ENCODE peak calls at places on chromosomes 6 and 20, in eight cellular contexts. One of them, this sample, is unnamed.

GRCh38 chr20:47379433-47380150 is 23.1 kb upstream of the ZMYND8 start:
- DNase-seq in neural crest cell: no peak
- DNase-seq in HFF-Myc: no peak
- DNase-seq in IMR-90: peak; percentile 97
- DNase-seq in endothelial cell: no peak
- DNase-seq in fibroblast of pulmonary artery: peak; percentile 97
- DNase-seq in astrocyte of the spinal cord: peak; percentile 73
- DNase-seq in psoas muscle: no peak
- DNase-seq in this sample: no peak

GRCh38 chr20:10565191-10565921 is 108.4 kb downstream of the JAG1 start:
- DNase-seq in endothelial cell: no peak
- DNase-seq in fibroblast of pulmonary artery: peak; percentile 97
- DNase-seq in astrocyte of the spinal cord: peak; percentile 58
- DNase-seq in neural crest cell: no peak
- DNase-seq in IMR-90: peak; percentile 89
- DNase-seq in HFF-Myc: no peak
- DNase-seq in psoas muscle: peak; percentile 24
- DNase-seq in this sample: no peak

GRCh38 chr6:130019796-130020105 is 1.4 kb downstream of the L3MBTL3 start:
- DNase-seq in psoas muscle: no peak
- DNase-seq in fibroblast of pulmonary artery: no peak
- DNase-seq in neural crest cell: no peak
- DNase-seq in astrocyte of the spinal cord: no peak
- DNase-seq in HFF-Myc: no peak
- DNase-seq in IMR-90: no peak
- DNase-seq in endothelial cell: peak; percentile 23
- DNase-seq in this sample: no peak

GRCh38 chr6:96923871-96924493 is 546 bp upstream of the KLHL32 start:
- DNase-seq in IMR-90: no peak
- DNase-seq in endothelial cell: no peak
- DNase-seq in astrocyte of the spinal cord: no peak
- DNase-seq in fibroblast of pulmonary artery: no peak
- DNase-seq in HFF-Myc: no peak
- DNase-seq in psoas muscle: no peak
- DNase-seq in neural crest cell: no peak
- DNase-seq in this sample: no peak

GRCh38 chr6:110999634-111000270 is 17.9 kb downstream of the RPF2 start:
- DNase-seq in HFF-Myc: no peak
- DNase-seq in endothelial cell: no peak
- DNase-seq in IMR-90: peak; percentile 46
- DNase-seq in fibroblast of pulmonary artery: peak; percentile 68
- DNase-seq in neural crest cell: no peak
- DNase-seq in psoas muscle: no peak
- DNase-seq in astrocyte of the spinal cord: peak; percentile 55
- DNase-seq in this sample: no peak

GRCh38 chr6:35519313-35520015 is 6.8 kb upstream of the TULP1 start:
- DNase-seq in astrocyte of the spinal cord: no peak
- DNase-seq in neural crest cell: no peak
- DNase-seq in psoas muscle: no peak
- DNase-seq in HFF-Myc: no peak
- DNase-seq in fibroblast of pulmonary artery: no peak
- DNase-seq in endothelial cell: no peak
- DNase-seq in IMR-90: no peak
- DNase-seq in this sample: no peak

GRCh38 chr6:143060806-143061596 is at the start of gene AIG1:
- DNase-seq in neural crest cell: peak; percentile 55
- DNase-seq in endothelial cell: peak; percentile 6
- DNase-seq in fibroblast of pulmonary artery: no peak
- DNase-seq in psoas muscle: peak; percentile 81
- DNase-seq in HFF-Myc: peak; percentile 11
- DNase-seq in IMR-90: no peak
- DNase-seq in astrocyte of the spinal cord: no peak
- DNase-seq in this sample: no peak

GRCh38 chr20:8504030-8504429 is 372.0 kb downstream of the PLCB1 start:
- DNase-seq in neural crest cell: no peak
- DNase-seq in IMR-90: no peak
- DNase-seq in psoas muscle: no peak
- DNase-seq in HFF-Myc: no peak
- DNase-seq in fibroblast of pulmonary artery: no peak
- DNase-seq in astrocyte of the spinal cord: no peak
- DNase-seq in endothelial cell: no peak
- DNase-seq in this sample: no peak

GRCh38 chr6:136968831-136969230 is 46.7 kb downstream of the SLC35D3 start:
- DNase-seq in psoas muscle: no peak
- DNase-seq in astrocyte of the spinal cord: no peak
- DNase-seq in IMR-90: no peak
- DNase-seq in fibroblast of pulmonary artery: no peak
- DNase-seq in neural crest cell: no peak
- DNase-seq in HFF-Myc: no peak
- DNase-seq in endothelial cell: no peak
- DNase-seq in this sample: no peak

GRCh38 chr6:138432063-138432356 is 28.0 kb downstream of the HEBP2 start:
- DNase-seq in astrocyte of the spinal cord: no peak
- DNase-seq in HFF-Myc: no peak
- DNase-seq in endothelial cell: no peak
- DNase-seq in neural crest cell: no peak
- DNase-seq in fibroblast of pulmonary artery: no peak
- DNase-seq in psoas muscle: no peak
- DNase-seq in IMR-90: no peak
- DNase-seq in this sample: no peak

GRCh38 chr6:15299430-15300131 is 53.7 kb downstream of the JARID2 start:
- DNase-seq in IMR-90: peak; percentile 46
- DNase-seq in psoas muscle: peak; percentile 35
- DNase-seq in fibroblast of pulmonary artery: peak; percentile 51
- DNase-seq in neural crest cell: no peak
- DNase-seq in astrocyte of the spinal cord: no peak
- DNase-seq in endothelial cell: no peak
- DNase-seq in HFF-Myc: no peak
- DNase-seq in this sample: peak; percentile 69

GRCh38 chr6:33988121-33989015 is 157.5 kb downstream of the GRM4 start:
- DNase-seq in neural crest cell: no peak
- DNase-seq in psoas muscle: no peak
- DNase-seq in endothelial cell: no peak
- DNase-seq in fibroblast of pulmonary artery: no peak
- DNase-seq in astrocyte of the spinal cord: no peak
- DNase-seq in IMR-90: no peak
- DNase-seq in HFF-Myc: no peak
- DNase-seq in this sample: no peak

GRCh38 chr6:128870751-128871150 is 12.2 kb upstream of the LAMA2 start:
- DNase-seq in fibroblast of pulmonary artery: no peak
- DNase-seq in neural crest cell: no peak
- DNase-seq in psoas muscle: no peak
- DNase-seq in HFF-Myc: no peak
- DNase-seq in endothelial cell: no peak
- DNase-seq in IMR-90: no peak
- DNase-seq in astrocyte of the spinal cord: no peak
- DNase-seq in this sample: no peak

GRCh38 chr6:165770430-165771082 is 107.5 kb upstream of the PDE10A start:
- DNase-seq in endothelial cell: no peak
- DNase-seq in IMR-90: peak; percentile 10
- DNase-seq in neural crest cell: no peak
- DNase-seq in HFF-Myc: no peak
- DNase-seq in astrocyte of the spinal cord: no peak
- DNase-seq in psoas muscle: no peak
- DNase-seq in fibroblast of pulmonary artery: peak; percentile 34
- DNase-seq in this sample: no peak

DNA sequence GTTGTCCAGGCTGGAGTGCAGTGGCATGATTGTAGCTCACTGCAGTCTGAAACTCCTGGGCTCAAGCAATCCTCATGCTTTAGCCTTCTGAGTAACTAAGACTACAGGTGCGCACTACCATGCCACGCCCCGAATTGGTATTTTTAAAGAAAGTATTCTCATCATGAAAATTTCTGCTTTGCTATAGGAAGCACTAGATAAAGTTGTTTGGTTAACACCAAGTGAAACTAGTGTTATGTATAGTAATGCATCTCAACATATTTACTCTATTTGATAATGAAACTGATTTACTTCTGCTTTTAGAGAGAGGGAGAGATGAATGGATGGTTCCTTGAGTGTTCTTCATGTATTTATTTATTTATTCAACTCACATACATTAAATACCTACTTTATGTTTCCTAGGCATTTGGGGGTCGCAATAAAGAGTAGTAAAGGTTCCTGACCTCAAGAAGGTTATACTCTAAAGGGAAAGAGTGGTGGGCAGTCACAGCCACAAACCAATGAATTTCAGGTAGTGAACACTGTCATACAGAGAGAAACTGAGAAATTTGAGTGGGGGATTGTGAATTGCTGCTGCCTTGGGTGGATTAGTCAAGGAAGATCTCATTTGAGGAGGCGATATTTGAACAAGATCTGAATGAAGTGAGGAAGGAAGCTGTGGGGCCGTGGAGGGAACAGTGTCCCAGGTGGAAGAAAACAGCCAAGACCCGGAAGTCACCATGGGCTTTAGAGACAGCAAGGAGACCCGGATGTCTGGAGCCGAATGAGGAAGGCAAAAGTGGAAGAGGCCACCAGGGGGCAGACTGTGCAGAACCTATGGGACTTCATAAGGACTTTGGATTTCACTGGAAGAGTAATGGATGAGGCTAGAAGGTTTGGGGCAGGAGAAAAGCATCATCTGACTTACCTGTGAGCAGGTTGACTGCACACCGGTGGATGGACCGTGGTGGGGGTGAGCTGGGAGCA is 185.6 kb downstream of the TSHZ2 start:
- DNase-seq in HFF-Myc: no peak
- DNase-seq in endothelial cell: peak; percentile 58
- DNase-seq in fibroblast of pulmonary artery: peak; percentile 58
- DNase-seq in psoas muscle: peak; percentile 19
- DNase-seq in neural crest cell: peak; percentile 42
- DNase-seq in astrocyte of the spinal cord: peak; percentile 31
- DNase-seq in IMR-90: peak; percentile 53
- DNase-seq in this sample: peak; percentile 37
- TF ChIP-seq CTCF in HFF-Myc: peak; percentile 63
- TF ChIP-seq CTCF in endothelial cell: peak; percentile 67
- TF ChIP-seq CTCF in fibroblast of pulmonary artery: peak; percentile 65
- TF ChIP-seq CTCF in psoas muscle: peak; percentile 17
- TF ChIP-seq CTCF in neural crest cell: peak; percentile 58
- TF ChIP-seq CTCF in astrocyte of the spinal cord: peak; percentile 64
- TF ChIP-seq CTCF in IMR-90: peak; percentile 53
- TF ChIP-seq CTCF in this sample: peak; percentile 17

DNA sequence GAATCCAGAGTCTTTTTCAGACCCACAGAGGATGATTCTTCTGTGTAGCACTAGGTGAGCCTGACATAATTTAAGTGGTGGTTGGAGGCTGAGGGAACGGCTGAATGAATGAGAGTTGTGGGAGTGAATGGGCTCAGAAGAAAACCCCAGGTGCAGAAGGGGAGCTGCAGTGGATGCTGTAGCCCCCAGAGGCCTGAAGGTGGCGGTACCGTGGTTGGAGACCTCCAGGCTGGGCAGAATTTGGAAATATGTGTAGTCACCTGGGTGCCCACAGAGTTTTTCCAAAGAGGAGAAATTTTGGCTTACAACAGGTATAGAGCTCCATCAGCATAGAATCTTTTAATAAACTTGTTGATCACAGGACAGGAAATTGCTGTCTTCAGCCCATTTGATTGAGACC is 6.5 kb upstream of the RAET1G start:
- DNase-seq in HFF-Myc: no peak
- DNase-seq in psoas muscle: no peak
- DNase-seq in fibroblast of pulmonary artery: no peak
- DNase-seq in IMR-90: no peak
- DNase-seq in endothelial cell: peak; percentile 65
- DNase-seq in neural crest cell: no peak
- DNase-seq in astrocyte of the spinal cord: no peak
- DNase-seq in this sample: no peak
- TF ChIP-seq CTCF in HFF-Myc: peak; percentile 60
- TF ChIP-seq CTCF in psoas muscle: no peak
- TF ChIP-seq CTCF in fibroblast of pulmonary artery: peak; percentile 54
- TF ChIP-seq CTCF in IMR-90: peak; percentile 32
- TF ChIP-seq CTCF in endothelial cell: peak; percentile 71
- TF ChIP-seq CTCF in neural crest cell: peak; percentile 55
- TF ChIP-seq CTCF in astrocyte of the spinal cord: peak; percentile 69
- TF ChIP-seq CTCF in this sample: no peak

DNA sequence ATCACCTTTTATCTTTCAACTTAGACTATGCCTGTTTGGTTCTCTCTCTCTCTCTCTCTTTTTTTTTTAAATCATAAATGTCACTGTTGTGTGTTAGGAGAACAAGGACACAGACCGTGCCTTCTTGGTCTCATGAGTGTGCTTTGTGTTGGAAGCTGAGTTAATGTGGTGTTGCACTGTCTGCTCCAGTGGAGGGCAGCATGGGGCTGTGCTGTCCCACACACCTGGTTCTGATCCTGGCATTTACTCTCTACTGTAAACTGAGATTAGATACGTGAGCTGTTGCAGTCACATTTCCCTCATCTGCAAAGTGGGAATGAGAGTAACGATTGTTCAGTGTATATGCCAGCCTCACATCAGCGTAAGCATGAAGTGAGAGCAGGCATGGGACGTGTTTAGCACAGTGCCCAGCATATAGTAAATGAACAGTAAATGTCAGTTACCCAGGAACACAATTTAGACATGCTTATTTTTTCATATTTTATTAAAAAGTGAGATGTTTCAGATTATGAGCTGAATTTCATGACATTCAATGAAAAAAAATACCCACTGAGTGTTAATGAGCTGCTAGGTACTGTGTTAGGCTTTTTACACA is 161.1 kb downstream of the FARS2 start:
- DNase-seq in HFF-Myc: no peak
- DNase-seq in psoas muscle: no peak
- DNase-seq in endothelial cell: peak; percentile 53
- DNase-seq in neural crest cell: no peak
- DNase-seq in IMR-90: peak; percentile 62
- DNase-seq in fibroblast of pulmonary artery: peak; percentile 63
- DNase-seq in astrocyte of the spinal cord: peak; percentile 59
- DNase-seq in this sample: peak; percentile 13
- TF ChIP-seq CTCF in HFF-Myc: peak; percentile 64
- TF ChIP-seq CTCF in psoas muscle: peak; percentile 53
- TF ChIP-seq CTCF in endothelial cell: no peak
- TF ChIP-seq CTCF in neural crest cell: peak; percentile 56
- TF ChIP-seq CTCF in IMR-90: peak; percentile 72
- TF ChIP-seq CTCF in fibroblast of pulmonary artery: peak; percentile 82
- TF ChIP-seq CTCF in astrocyte of the spinal cord: peak; percentile 78
- TF ChIP-seq CTCF in this sample: peak; percentile 38

GRCh38 chr6:26568601-26569432 is 27.9 kb upstream of the ABT1 start:
- DNase-seq in endothelial cell: peak; percentile 96
- DNase-seq in IMR-90: peak; percentile 89
- DNase-seq in HFF-Myc: peak; percentile 90
- DNase-seq in astrocyte of the spinal cord: peak; percentile 93
- DNase-seq in neural crest cell: peak; percentile 98
- DNase-seq in fibroblast of pulmonary artery: peak; percentile 96
- DNase-seq in psoas muscle: peak; percentile 87
- DNase-seq in this sample: peak; percentile 86
- TF ChIP-seq CTCF in endothelial cell: no peak
- TF ChIP-seq CTCF in IMR-90: peak; percentile 45
- TF ChIP-seq CTCF in HFF-Myc: peak; percentile 31
- TF ChIP-seq CTCF in astrocyte of the spinal cord: peak; percentile 37
- TF ChIP-seq CTCF in neural crest cell: peak; percentile 46
- TF ChIP-seq CTCF in fibroblast of pulmonary artery: peak; percentile 29
- TF ChIP-seq CTCF in psoas muscle: no peak
- TF ChIP-seq CTCF in this sample: peak; percentile 48